ENCODE peak calls at places on chromosomes 5 and 9, in five cellular contexts. B is T follicular helper cell, M is AG10803, H is AG04450, A is foreskin fibroblast. O is an unnamed sample.

GRCh38 chr5:143262393-143263174 is 140.9 kb downstream of the NR3C1 start:
- DNase-seq in H (peak), M (peak), A (peak), B (no peak), O (no peak)

GRCh38 chr5:134100283-134101011 is 14.0 kb upstream of the TCF7 start:
- DNase-seq in M (no peak), A (peak), H (no peak), B (peak), O (peak)

GRCh38 chr9:92659601-92660000 is 10.3 kb downstream of the IPPK start:
- DNase-seq in A (no peak), H (no peak), B (no peak), M (no peak), O (no peak)

GRCh38 chr9:72579880-72580570 is 58.6 kb downstream of the TMC1 start:
- DNase-seq in B (no peak), H (no peak), A (peak), M (peak), O (no peak)

GRCh38 chr5:95641803-95642220 is 4.8 kb upstream of the RFESD start:
- DNase-seq in H (no peak), B (no peak), A (peak), M (peak), O (no peak)

GRCh38 chr9:100759166-100759565 is 181.3 kb downstream of the CAVIN4 start:
- DNase-seq in H (no peak), A (no peak), M (no peak), B (no peak), O (no peak)

GRCh38 chr5:93057311-93057710 is 523.7 kb downstream of the NR2F1-AS1 start:
- DNase-seq in H (no peak), M (no peak), B (no peak), A (no peak), O (no peak)

GRCh38 chr5:167853421-167853820 is 438.0 kb upstream of the WWC1 start:
- DNase-seq in M (peak), H (peak), B (no peak), A (no peak), O (no peak)

GRCh38 chr9:79352322-79352721 is 219.4 kb upstream of the TLE4 start:
- DNase-seq in A (no peak), H (no peak), B (no peak), M (peak), O (no peak)

GRCh38 chr5:64814073-64814472 is 45.3 kb downstream of the CWC27 start:
- DNase-seq in M (no peak), A (no peak), B (no peak), H (no peak), O (no peak)

GRCh38 chr5:124289122-124289521 is 457.3 kb downstream of the ZNF608 start:
- DNase-seq in B (no peak), M (no peak), A (no peak), H (no peak), O (no peak)

GRCh38 chr9:125024917-125025316 is 84.0 kb upstream of the GOLGA1 start:
- DNase-seq in A (no peak), B (no peak), M (no peak), H (no peak), O (no peak)

GRCh38 chr9:23123048-23123632 is 676.5 kb downstream of the DMRTA1 start:
- DNase-seq in B (no peak), A (no peak), H (no peak), M (peak), O (no peak)

GRCh38 chr5:180370861-180371641 is 17.9 kb upstream of the GFPT2 start:
- DNase-seq in M (peak), B (no peak), H (no peak), A (peak), O (no peak)

GRCh38 chr9:127809562-127810377 is 7.1 kb downstream of the FPGS start:
- DNase-seq in H (no peak), B (no peak), M (no peak), A (peak), O (no peak)

GRCh38 chr5:81303563-81303962 is 2.2 kb downstream of the ZCCHC9 start:
- DNase-seq in B (no peak), A (peak), M (peak), H (peak), O (no peak)

GRCh38 chr5:145568581-145568980 is 266.6 kb downstream of the PRELID2 start:
- DNase-seq in B (no peak), A (peak), M (peak), H (peak), O (no peak)

GRCh38 chr9:6956796-6957355 is 199.1 kb downstream of the KDM4C start:
- DNase-seq in M (no peak), B (no peak), A (no peak), H (no peak), O (no peak)